ENCODE peak calls at places on chromosomes 11 and 22, in four cellular contexts. G is M059J; P is stimulated activated CD8-positive, alpha-beta memory T cell treated with anti-CD3 and anti-CD28 coated beads, Interleukin-7, amount 100 ng/mL, for 1 hour; U is stimulated activated CD4-positive, alpha-beta T cell treated with anti-CD3 and anti-CD28 coated beads, Interleukin-1b, Interleukin-23, amount 100 ng/mL, for 24 hours. V is an unnamed sample.
A peak's percentile ranks its signal among the peaks of the same experiment; 100 is the strongest.

GRCh38 chr22:25368271-25368670 is 148.8 kb downstream of the CRYBB2 start:
- DNase-seq in G (peak; percentile 65), P (no peak), U (no peak), V (peak; percentile 65)

GRCh38 chr22:31048570-31048969 is 32.5 kb upstream of the SMTN start:
- DNase-seq in G (no peak), P (no peak), U (no peak), V (no peak)

GRCh38 chr11:19923631-19924030 is 211.0 kb downstream of the NAV2 start:
- DNase-seq in G (no peak), P (no peak), U (no peak), V (no peak)

GRCh38 chr11:8709002-8709672 is 26.5 kb downstream of the RPL27A start:
- DNase-seq in G (peak; percentile 78), P (no peak), U (no peak), V (no peak)

GRCh38 chr11:118996926-118997626 is 862 bp upstream of the CENATAC start:
- DNase-seq in G (no peak), P (no peak), U (no peak), V (peak; percentile 28)

GRCh38 chr11:36403661-36404060 is 106.4 kb downstream of the TRAF6 start:
- DNase-seq in G (no peak), P (no peak), U (no peak), V (no peak)

GRCh38 chr11:62013266-62014157 is 46.1 kb upstream of the FTH1 start:
- DNase-seq in G (peak; percentile 96), P (no peak), U (no peak), V (peak; percentile 78)

GRCh38 chr11:12963789-12964536 is 45.2 kb upstream of the RASSF10 start:
- DNase-seq in G (peak; percentile 65), P (no peak), U (peak; percentile 47), V (peak; percentile 65)

GRCh38 chr11:88306785-88307184 is 30.8 kb downstream of the CTSC start:
- DNase-seq in G (no peak), P (no peak), U (no peak), V (no peak)

GRCh38 chr11:44673691-44674090 is 53.1 kb upstream of the TSPAN18 start:
- DNase-seq in G (no peak), P (no peak), U (no peak), V (no peak)

GRCh38 chr22:45155050-45155840 is 8.5 kb upstream of the NUP50 start:
- DNase-seq in G (no peak), P (no peak), U (no peak), V (peak; percentile 45)

GRCh38 chr22:49960967-49961600 is 512 bp downstream of the PIM3 start:
- DNase-seq in G (no peak), P (no peak), U (no peak), V (peak; percentile 81)

GRCh38 chr22:45139693-45140092 is 24.0 kb upstream of the NUP50 start:
- DNase-seq in G (no peak), P (no peak), U (no peak), V (no peak)

GRCh38 chr11:26730711-26731460 is 9.0 kb upstream of the SLC5A12 start:
- DNase-seq in G (peak; percentile 1), P (no peak), U (no peak), V (peak; percentile 3)

GRCh38 chr11:30091246-30091645 is 74.4 kb upstream of the KCNA4 start:
- DNase-seq in G (no peak), P (no peak), U (no peak), V (no peak)

GRCh38 chr11:12271826-12272366 is 105.5 kb upstream of the PARVA start:
- DNase-seq in G (no peak), P (no peak), U (no peak), V (no peak)

GRCh38 chr22:18000441-18001039 is 23.8 kb downstream of the MICAL3 start:
- DNase-seq in G (no peak), P (no peak), U (no peak), V (no peak)

GRCh38 chr22:25760294-25760693 is 18.3 kb downstream of the MYO18B start:
- DNase-seq in G (no peak), P (no peak), U (no peak), V (no peak)

GRCh38 chr11:11230802-11231562 is 122.1 kb downstream of the CSNK2A3 start:
- DNase-seq in G (no peak), P (no peak), U (no peak), V (no peak)

GRCh38 chr11:10379871-10380568 is 75.0 kb upstream of the AMPD3 start:
- DNase-seq in G (peak; percentile 69), P (no peak), U (no peak), V (peak; percentile 60)

GRCh38 chr11:134379241-134379640 is 32.8 kb downstream of the B3GAT1 start:
- DNase-seq in G (no peak), P (no peak), U (no peak), V (no peak)

GRCh38 chr11:102914238-102915043 is 39.7 kb upstream of the MMP12 start:
- DNase-seq in G (peak; percentile 43), P (no peak), U (no peak), V (peak; percentile 57)

GRCh38 chr11:130721736-130722135 is 194.5 kb downstream of the SNX19 start:
- DNase-seq in G (peak; percentile 62), P (no peak), U (no peak), V (peak; percentile 90)

GRCh38 chr22:44360686-44361381 is 48.1 kb upstream of the SHISAL1 start:
- DNase-seq in G (peak; percentile 96), P (no peak), U (no peak), V (peak; percentile 94)

GRCh38 chr11:107221743-107222142 is 203.5 kb upstream of the GUCY1A2 start:
- DNase-seq in G (no peak), P (no peak), U (no peak), V (no peak)

GRCh38 chr11:57770793-57771192 is 9.2 kb downstream of the CTNND1 start:
- DNase-seq in G (no peak), P (no peak), U (no peak), V (no peak)

GRCh38 chr11:65288706-65289536 is 25.7 kb upstream of the CDC42EP2 start:
- DNase-seq in G (no peak), P (no peak), U (no peak), V (peak; percentile 30)

GRCh38 chr11:6626971-6627761 is 7.9 kb upstream of the TPP1 start:
- DNase-seq in G (no peak), P (no peak), U (no peak), V (no peak)

GRCh38 chr11:31437742-31438435 is 68.2 kb downstream of the DNAJC24 start:
- DNase-seq in G (peak; percentile 80), P (no peak), U (no peak), V (peak; percentile 30)

GRCh38 chr11:70866834-70867233 is 385.5 kb downstream of the SHANK2 start:
- DNase-seq in G (no peak), P (no peak), U (no peak), V (no peak)

GRCh38 chr11:126345759-126346585 is 9.5 kb upstream of the ST3GAL4 start:
- DNase-seq in G (peak; percentile 72), P (no peak), U (no peak), V (peak; percentile 67)

GRCh38 chr22:37705205-37705604 is 8.4 kb downstream of the TRIOBP start:
- DNase-seq in G (no peak), P (no peak), U (no peak), V (no peak)

GRCh38 chr11:877565-877964 is 33.0 kb downstream of the CHID1 start:
- DNase-seq in G (no peak), P (no peak), U (no peak), V (peak; percentile 36)

GRCh38 chr22:37887610-37888378 is 18.3 kb upstream of the MICALL1 start:
- DNase-seq in G (peak; percentile 36), P (no peak), U (no peak), V (peak; percentile 96)

GRCh38 chr11:34317038-34317360 is 40.8 kb downstream of the ABTB2 start:
- DNase-seq in G (no peak), P (no peak), U (no peak), V (no peak)